ENCODE peak calls at places on chromosomes 12 and 14, in eight cellular contexts. One of them, this sample, is unnamed.

GRCh38 chr12:115806000-115806399 is 471.5 kb downstream of the MED13L start:
- DNase-seq in GM03348: no peak
- DNase-seq in hypothalamus: no peak
- DNase-seq in Kasumi-1: no peak
- DNase-seq in lower leg skin: no peak
- DNase-seq in anterior cingulate cortex: no peak
- DNase-seq in Karpas-422: no peak
- DNase-seq in body of pancreas: no peak
- DNase-seq in this sample: no peak

GRCh38 chr12:50787618-50788017 is 23.7 kb downstream of the ATF1 start:
- DNase-seq in GM03348: no peak
- DNase-seq in Kasumi-1: no peak
- DNase-seq in body of pancreas: no peak
- DNase-seq in Karpas-422: no peak
- DNase-seq in anterior cingulate cortex: no peak
- DNase-seq in hypothalamus: no peak
- DNase-seq in lower leg skin: no peak
- DNase-seq in this sample: no peak

GRCh38 chr12:49887536-49888401 is 15.9 kb downstream of the FAIM2 start:
- DNase-seq in lower leg skin: no peak
- DNase-seq in Karpas-422: no peak
- DNase-seq in GM03348: no peak
- DNase-seq in body of pancreas: no peak
- DNase-seq in Kasumi-1: no peak
- DNase-seq in hypothalamus: no peak
- DNase-seq in anterior cingulate cortex: no peak
- DNase-seq in this sample: no peak

GRCh38 chr12:74689929-74690328 is 152.3 kb downstream of the ATXN7L3B start:
- DNase-seq in hypothalamus: no peak
- DNase-seq in anterior cingulate cortex: no peak
- DNase-seq in Karpas-422: no peak
- DNase-seq in Kasumi-1: no peak
- DNase-seq in GM03348: no peak
- DNase-seq in body of pancreas: no peak
- DNase-seq in lower leg skin: no peak
- DNase-seq in this sample: no peak

GRCh38 chr12:85273411-85274075 is 6.5 kb upstream of the ALX1 start:
- DNase-seq in anterior cingulate cortex: no peak
- DNase-seq in Kasumi-1: no peak
- DNase-seq in Karpas-422: no peak
- DNase-seq in hypothalamus: no peak
- DNase-seq in body of pancreas: no peak
- DNase-seq in GM03348: no peak
- DNase-seq in lower leg skin: no peak
- DNase-seq in this sample: no peak

GRCh38 chr14:91885113-91885712 is 17.9 kb upstream of the TC2N start:
- DNase-seq in lower leg skin: no peak
- DNase-seq in GM03348: no peak
- DNase-seq in anterior cingulate cortex: no peak
- DNase-seq in hypothalamus: no peak
- DNase-seq in Kasumi-1: no peak
- DNase-seq in body of pancreas: no peak
- DNase-seq in Karpas-422: no peak
- DNase-seq in this sample: no peak

GRCh38 chr14:80587096-80587724 is 354.3 kb downstream of the CEP128 start:
- DNase-seq in Kasumi-1: peak; percentile 53
- DNase-seq in Karpas-422: peak; percentile 74
- DNase-seq in GM03348: peak; percentile 40
- DNase-seq in lower leg skin: no peak
- DNase-seq in hypothalamus: no peak
- DNase-seq in anterior cingulate cortex: no peak
- DNase-seq in body of pancreas: no peak
- DNase-seq in this sample: no peak

GRCh38 chr14:81990312-81990761 is 456.7 kb upstream of the SEL1L start:
- DNase-seq in lower leg skin: peak; percentile 40
- DNase-seq in hypothalamus: no peak
- DNase-seq in Karpas-422: peak; percentile 89
- DNase-seq in GM03348: peak; percentile 60
- DNase-seq in Kasumi-1: peak; percentile 56
- DNase-seq in body of pancreas: peak; percentile 66
- DNase-seq in anterior cingulate cortex: no peak
- DNase-seq in this sample: no peak

GRCh38 chr12:56634837-56635538 is 4.9 kb upstream of the BAZ2A start:
- DNase-seq in hypothalamus: peak; percentile 64
- DNase-seq in GM03348: peak; percentile 89
- DNase-seq in Kasumi-1: peak; percentile 81
- DNase-seq in Karpas-422: peak; percentile 88
- DNase-seq in lower leg skin: peak; percentile 77
- DNase-seq in anterior cingulate cortex: no peak
- DNase-seq in body of pancreas: peak; percentile 77
- DNase-seq in this sample: peak; percentile 92

GRCh38 chr12:6941786-6942185 is 1.8 kb upstream of the RNU7-1 start:
- DNase-seq in Karpas-422: no peak
- DNase-seq in body of pancreas: no peak
- DNase-seq in anterior cingulate cortex: no peak
- DNase-seq in GM03348: no peak
- DNase-seq in Kasumi-1: no peak
- DNase-seq in hypothalamus: no peak
- DNase-seq in lower leg skin: no peak
- DNase-seq in this sample: no peak